ENCODE peak calls at places on chromosomes 12 and 14, in eight cellular contexts. One of them, this sample, is unnamed. For H3K27me3 and H3K4me1, the result is how much of the 10 kb centered on the place peaks cover.

GRCh38 chr12:70045036-70045435 is 198.2 kb upstream of the CNOT2 start:
- DNase-seq in ascending aorta: no peak
- DNase-seq in A673: no peak
- DNase-seq in left lung: no peak
- DNase-seq in endothelial cell of umbilical vein: no peak
- DNase-seq in transverse colon: no peak
- DNase-seq in cardiac muscle cell: peak
- DNase-seq in fibroblast of lung: peak
- DNase-seq in this sample: no peak

GRCh38 chr12:69900720-69901131 is 75.7 kb downstream of the MYRFL start:
- DNase-seq in transverse colon: peak
- DNase-seq in cardiac muscle cell: peak
- DNase-seq in A673: peak
- DNase-seq in ascending aorta: peak
- DNase-seq in left lung: peak
- DNase-seq in endothelial cell of umbilical vein: peak
- DNase-seq in fibroblast of lung: peak
- DNase-seq in this sample: peak

GRCh38 chr14:32004300-32004699 is 72.8 kb upstream of the ARHGAP5 start:
- DNase-seq in transverse colon: no peak
- DNase-seq in fibroblast of lung: peak
- DNase-seq in ascending aorta: no peak
- DNase-seq in A673: no peak
- DNase-seq in left lung: no peak
- DNase-seq in endothelial cell of umbilical vein: no peak
- DNase-seq in cardiac muscle cell: peak
- DNase-seq in this sample: no peak

GRCh38 chr14:101191882-101192660 is 288.5 kb upstream of the RTL1 start:
- DNase-seq in A673: no peak
- DNase-seq in fibroblast of lung: no peak
- DNase-seq in ascending aorta: peak
- DNase-seq in cardiac muscle cell: no peak
- DNase-seq in transverse colon: no peak
- DNase-seq in left lung: peak
- DNase-seq in endothelial cell of umbilical vein: no peak
- DNase-seq in this sample: no peak

GRCh38 chr12:102372112-102372511 is 108.3 kb downstream of the IGF1 start:
- DNase-seq in transverse colon: no peak
- DNase-seq in endothelial cell of umbilical vein: no peak
- DNase-seq in cardiac muscle cell: peak
- DNase-seq in ascending aorta: no peak
- DNase-seq in fibroblast of lung: peak
- DNase-seq in A673: no peak
- DNase-seq in left lung: no peak
- DNase-seq in this sample: no peak

GRCh38 chr12:62799126-62799736 is 135.7 kb downstream of the PPM1H start:
- DNase-seq in endothelial cell of umbilical vein: peak
- DNase-seq in left lung: no peak
- DNase-seq in fibroblast of lung: peak
- DNase-seq in transverse colon: peak
- DNase-seq in cardiac muscle cell: peak
- DNase-seq in ascending aorta: peak
- DNase-seq in A673: peak
- DNase-seq in this sample: peak

GRCh38 chr14:103891667-103892215 is 36.5 kb upstream of the TDRD9 start:
- DNase-seq in ascending aorta: no peak
- DNase-seq in left lung: no peak
- DNase-seq in transverse colon: no peak
- DNase-seq in cardiac muscle cell: no peak
- DNase-seq in endothelial cell of umbilical vein: no peak
- DNase-seq in fibroblast of lung: no peak
- DNase-seq in A673: no peak
- DNase-seq in this sample: no peak

GRCh38 chr12:116434155-116435065 is 124.8 kb upstream of the MAP1LC3B2 start:
- DNase-seq in A673: peak
- DNase-seq in endothelial cell of umbilical vein: peak
- DNase-seq in ascending aorta: peak
- DNase-seq in transverse colon: peak
- DNase-seq in fibroblast of lung: peak
- DNase-seq in left lung: peak
- DNase-seq in cardiac muscle cell: peak
- DNase-seq in this sample: no peak

GRCh38 chr14:65594153-65594881 is 181.8 kb downstream of the FUT8 start:
- DNase-seq in cardiac muscle cell: no peak
- DNase-seq in endothelial cell of umbilical vein: no peak
- DNase-seq in transverse colon: peak
- DNase-seq in ascending aorta: no peak
- DNase-seq in fibroblast of lung: no peak
- DNase-seq in left lung: peak
- DNase-seq in A673: no peak
- DNase-seq in this sample: no peak

GRCh38 chr12:114392909-114393308 is 13.0 kb downstream of the TBX5 start:
- DNase-seq in transverse colon: no peak
- DNase-seq in ascending aorta: no peak
- DNase-seq in cardiac muscle cell: no peak
- DNase-seq in endothelial cell of umbilical vein: no peak
- DNase-seq in A673: no peak
- DNase-seq in fibroblast of lung: no peak
- DNase-seq in left lung: no peak
- DNase-seq in this sample: no peak

GRCh38 chr14:100341301-100342031 is 18.3 kb downstream of the SLC25A47 start:
- DNase-seq in left lung: peak
- DNase-seq in cardiac muscle cell: peak
- DNase-seq in fibroblast of lung: peak
- DNase-seq in transverse colon: no peak
- DNase-seq in A673: no peak
- DNase-seq in ascending aorta: peak
- DNase-seq in endothelial cell of umbilical vein: peak
- DNase-seq in this sample: no peak

GRCh38 chr14:55850803-55851202 is 267.4 kb upstream of the PELI2 start:
- DNase-seq in ascending aorta: no peak
- DNase-seq in fibroblast of lung: peak
- DNase-seq in cardiac muscle cell: peak
- DNase-seq in A673: peak
- DNase-seq in endothelial cell of umbilical vein: peak
- DNase-seq in left lung: no peak
- DNase-seq in transverse colon: no peak
- DNase-seq in this sample: no peak

GRCh38 chr12:21130998-21131397 is at the start of gene SLCO1B1:
- DNase-seq in fibroblast of lung: no peak
- DNase-seq in A673: no peak
- DNase-seq in left lung: no peak
- DNase-seq in transverse colon: no peak
- DNase-seq in ascending aorta: no peak
- DNase-seq in endothelial cell of umbilical vein: no peak
- DNase-seq in cardiac muscle cell: no peak
- DNase-seq in this sample: no peak

GRCh38 chr12:13120431-13120830 is 17.0 kb upstream of the GSG1 start:
- DNase-seq in cardiac muscle cell: no peak
- DNase-seq in A673: no peak
- DNase-seq in transverse colon: no peak
- DNase-seq in ascending aorta: no peak
- DNase-seq in fibroblast of lung: no peak
- DNase-seq in left lung: no peak
- DNase-seq in endothelial cell of umbilical vein: no peak
- DNase-seq in this sample: no peak

GRCh38 chr14:32709072-32709471 is 229.6 kb upstream of the NPAS3 start:
- DNase-seq in cardiac muscle cell: peak
- DNase-seq in fibroblast of lung: peak
- DNase-seq in transverse colon: no peak
- DNase-seq in ascending aorta: peak
- DNase-seq in left lung: no peak
- DNase-seq in endothelial cell of umbilical vein: peak
- DNase-seq in A673: peak
- DNase-seq in this sample: no peak

GRCh38 chr14:57390806-57391562 is 598 bp downstream of the NAA30 start:
- DNase-seq in cardiac muscle cell: peak
- DNase-seq in transverse colon: peak
- DNase-seq in A673: peak
- DNase-seq in fibroblast of lung: peak
- DNase-seq in left lung: peak
- DNase-seq in endothelial cell of umbilical vein: peak
- DNase-seq in ascending aorta: peak
- DNase-seq in this sample: peak

GRCh38 chr12:33304176-33304575 is 135.4 kb downstream of the SYT10 start:
- DNase-seq in ascending aorta: no peak
- DNase-seq in A673: no peak
- DNase-seq in endothelial cell of umbilical vein: no peak
- DNase-seq in fibroblast of lung: no peak
- DNase-seq in cardiac muscle cell: no peak
- DNase-seq in transverse colon: no peak
- DNase-seq in left lung: no peak
- DNase-seq in this sample: no peak

GRCh38 chr14:61171687-61172086 is 109.5 kb downstream of the TMEM30B start:
- DNase-seq in fibroblast of lung: no peak
- DNase-seq in A673: no peak
- DNase-seq in ascending aorta: no peak
- DNase-seq in cardiac muscle cell: no peak
- DNase-seq in transverse colon: no peak
- DNase-seq in endothelial cell of umbilical vein: no peak
- DNase-seq in left lung: no peak
- DNase-seq in this sample: no peak

GRCh38 chr12:19025582-19025981 is 104.0 kb upstream of the PLEKHA5 start:
- DNase-seq in ascending aorta: no peak
- DNase-seq in left lung: no peak
- DNase-seq in endothelial cell of umbilical vein: no peak
- DNase-seq in A673: no peak
- DNase-seq in transverse colon: no peak
- DNase-seq in fibroblast of lung: no peak
- DNase-seq in cardiac muscle cell: no peak
- DNase-seq in this sample: no peak

GRCh38 chr12:3523058-3523457 is 32.1 kb downstream of the PRMT8 start:
- DNase-seq in transverse colon: no peak
- DNase-seq in A673: peak
- DNase-seq in cardiac muscle cell: no peak
- DNase-seq in left lung: no peak
- DNase-seq in ascending aorta: no peak
- DNase-seq in endothelial cell of umbilical vein: no peak
- DNase-seq in fibroblast of lung: peak
- DNase-seq in this sample: no peak

DNA sequence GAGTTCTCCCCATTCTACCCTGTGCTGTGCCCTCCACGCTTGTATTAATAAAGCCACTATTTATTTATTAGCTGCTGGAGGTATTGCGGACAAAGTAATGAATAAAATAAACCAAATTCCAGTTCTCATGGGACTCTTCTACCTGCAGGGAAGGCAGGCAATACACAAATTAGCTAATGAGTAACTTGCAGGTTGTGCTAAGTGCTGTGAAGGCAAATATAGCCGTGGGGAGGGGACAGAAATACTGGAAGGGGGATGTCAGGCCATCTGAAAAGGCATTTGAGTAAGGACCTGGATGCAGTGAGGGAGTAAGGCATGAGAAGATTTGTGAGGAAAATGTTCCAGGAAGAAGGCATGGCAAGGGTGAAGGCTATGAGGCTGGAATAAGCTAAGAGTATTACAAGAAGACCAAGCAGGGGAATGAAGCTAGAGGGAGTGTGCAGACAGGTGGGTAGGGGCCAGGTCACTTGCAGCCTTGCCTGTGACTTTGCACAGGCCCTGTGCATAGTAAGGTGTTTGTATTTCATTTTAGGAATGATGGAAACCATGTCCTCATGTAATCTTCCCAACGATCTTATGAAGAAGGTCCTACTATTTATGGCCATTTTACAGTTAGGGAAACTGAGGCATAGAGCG is 167.5 kb downstream of the PTPN11 start:
- DNase-seq in fibroblast of lung: no peak
- DNase-seq in left lung: no peak
- DNase-seq in A673: no peak
- DNase-seq in cardiac muscle cell: no peak
- DNase-seq in endothelial cell of umbilical vein: no peak
- DNase-seq in ascending aorta: no peak
- DNase-seq in transverse colon: no peak
- DNase-seq in this sample: no peak
- H3K27me3 ChIP-seq in fibroblast of lung: under half
- H3K27me3 ChIP-seq in left lung: under half
- H3K27me3 ChIP-seq in A673: under half
- H3K27me3 ChIP-seq in cardiac muscle cell: under half
- H3K27me3 ChIP-seq in endothelial cell of umbilical vein: under half
- H3K27me3 ChIP-seq in ascending aorta: under half
- H3K27me3 ChIP-seq in transverse colon: under half
- H3K27me3 ChIP-seq in this sample: under half

GRCh38 chr14:93047661-93048060 is 68.1 kb downstream of the ITPK1 start:
- DNase-seq in fibroblast of lung: no peak
- DNase-seq in endothelial cell of umbilical vein: peak
- DNase-seq in cardiac muscle cell: no peak
- DNase-seq in A673: no peak
- DNase-seq in transverse colon: no peak
- DNase-seq in ascending aorta: no peak
- DNase-seq in left lung: no peak
- DNase-seq in this sample: no peak
- H3K4me1 ChIP-seq in fibroblast of lung: under half
- H3K4me1 ChIP-seq in endothelial cell of umbilical vein: under half
- H3K4me1 ChIP-seq in cardiac muscle cell: half or more
- H3K4me1 ChIP-seq in A673: under half
- H3K4me1 ChIP-seq in transverse colon: half or more
- H3K4me1 ChIP-seq in ascending aorta: under half
- H3K4me1 ChIP-seq in left lung: under half
- H3K4me1 ChIP-seq in this sample: under half

DNA sequence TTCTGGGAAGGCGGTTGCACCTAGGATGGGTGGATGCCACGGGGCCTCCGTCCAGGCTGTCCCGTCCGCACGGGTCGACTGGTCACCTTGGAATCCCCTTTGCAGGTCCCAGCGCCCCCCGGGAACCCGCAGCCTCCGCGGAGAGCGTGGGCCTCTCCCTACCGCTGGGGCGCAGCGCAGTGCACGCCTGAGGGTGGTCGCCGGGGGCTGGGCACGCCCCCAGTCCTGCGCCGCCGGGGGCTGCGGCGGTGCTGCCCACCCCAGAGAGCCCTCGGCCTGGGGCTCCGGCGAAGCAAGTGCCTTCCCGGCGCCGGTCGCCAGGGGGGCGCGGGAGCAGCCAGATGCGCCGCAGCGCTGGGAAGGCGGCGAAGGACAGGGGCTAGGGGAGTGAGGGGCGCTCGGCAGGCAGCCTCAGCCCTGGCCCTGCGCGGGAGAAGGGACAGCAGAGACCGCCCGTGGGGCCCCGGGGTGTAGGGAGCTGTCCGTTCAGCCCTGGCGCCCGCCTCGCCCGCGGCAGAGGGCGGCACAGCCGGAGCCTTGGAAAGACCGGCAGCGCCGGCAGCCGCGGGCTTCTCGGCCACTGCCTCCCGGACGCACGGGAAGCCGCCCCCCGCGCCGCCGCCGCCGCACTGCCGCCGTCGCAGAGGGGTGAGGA is 527 bp downstream of the ZDHHC22 start:
- DNase-seq in ascending aorta: no peak
- DNase-seq in fibroblast of lung: no peak
- DNase-seq in A673: peak
- DNase-seq in endothelial cell of umbilical vein: peak
- DNase-seq in cardiac muscle cell: peak
- DNase-seq in transverse colon: no peak
- DNase-seq in left lung: no peak
- DNase-seq in this sample: peak
- H3K27me3 ChIP-seq in ascending aorta: under half
- H3K27me3 ChIP-seq in fibroblast of lung: half or more
- H3K27me3 ChIP-seq in A673: half or more
- H3K27me3 ChIP-seq in endothelial cell of umbilical vein: half or more
- H3K27me3 ChIP-seq in cardiac muscle cell: half or more
- H3K27me3 ChIP-seq in transverse colon: half or more
- H3K27me3 ChIP-seq in left lung: half or more
- H3K27me3 ChIP-seq in this sample: half or more

GRCh38 chr12:120836119-120836684 is 68.0 kb downstream of the SPPL3 start:
- DNase-seq in ascending aorta: no peak
- DNase-seq in A673: no peak
- DNase-seq in cardiac muscle cell: no peak
- DNase-seq in transverse colon: no peak
- DNase-seq in endothelial cell of umbilical vein: no peak
- DNase-seq in fibroblast of lung: no peak
- DNase-seq in left lung: peak
- DNase-seq in this sample: no peak
- H3K4me1 ChIP-seq in ascending aorta: under half
- H3K4me1 ChIP-seq in A673: under half
- H3K4me1 ChIP-seq in cardiac muscle cell: half or more
- H3K4me1 ChIP-seq in transverse colon: under half
- H3K4me1 ChIP-seq in endothelial cell of umbilical vein: under half
- H3K4me1 ChIP-seq in fibroblast of lung: under half
- H3K4me1 ChIP-seq in left lung: under half
- H3K4me1 ChIP-seq in this sample: under half